ENCODE peak calls at places on chromosomes 4 and X, in ten cellular contexts. One of them, this sample, is unnamed.

GRCh38 chr4:40323866-40324265 is 11.3 kb upstream of the CHRNA9 start:
- DNase-seq in H54: peak; percentile 9
- DNase-seq in germinal center: no peak
- DNase-seq in GM20000: no peak
- DNase-seq in NCI-H774: no peak
- DNase-seq in fibroblast of lung: no peak
- DNase-seq in tibial artery: no peak
- DNase-seq in WERI-Rb-1: no peak
- DNase-seq in RPMI8226: no peak
- DNase-seq in naive B cell: no peak
- DNase-seq in this sample: no peak

GRCh38 chr4:118941799-118942198 is 53.1 kb downstream of the SYNPO2 start:
- DNase-seq in H54: no peak
- DNase-seq in germinal center: no peak
- DNase-seq in RPMI8226: no peak
- DNase-seq in tibial artery: no peak
- DNase-seq in naive B cell: no peak
- DNase-seq in NCI-H774: peak; percentile 40
- DNase-seq in WERI-Rb-1: no peak
- DNase-seq in GM20000: no peak
- DNase-seq in fibroblast of lung: peak; percentile 39
- DNase-seq in this sample: no peak

GRCh38 chrX:15497865-15498264 is 2.7 kb upstream of the BMX start:
- DNase-seq in H54: peak; percentile 0
- DNase-seq in germinal center: peak; percentile 61
- DNase-seq in naive B cell: peak; percentile 30
- DNase-seq in GM20000: peak; percentile 44
- DNase-seq in fibroblast of lung: peak; percentile 18
- DNase-seq in RPMI8226: peak; percentile 60
- DNase-seq in NCI-H774: peak; percentile 0
- DNase-seq in WERI-Rb-1: peak; percentile 57
- DNase-seq in tibial artery: no peak
- DNase-seq in this sample: peak; percentile 50

GRCh38 chr4:1052231-1052671 is 40.8 kb downstream of the FGFRL1 start:
- DNase-seq in WERI-Rb-1: peak; percentile 12
- DNase-seq in RPMI8226: no peak
- DNase-seq in GM20000: no peak
- DNase-seq in germinal center: no peak
- DNase-seq in naive B cell: no peak
- DNase-seq in fibroblast of lung: no peak
- DNase-seq in tibial artery: peak; percentile 56
- DNase-seq in H54: no peak
- DNase-seq in NCI-H774: no peak
- DNase-seq in this sample: no peak

GRCh38 chr4:145936142-145937020 is 2.2 kb downstream of the ZNF827 start:
- DNase-seq in NCI-H774: peak; percentile 32
- DNase-seq in WERI-Rb-1: peak; percentile 95
- DNase-seq in germinal center: peak; percentile 74
- DNase-seq in RPMI8226: peak; percentile 67
- DNase-seq in GM20000: peak; percentile 87
- DNase-seq in fibroblast of lung: peak; percentile 83
- DNase-seq in tibial artery: peak; percentile 85
- DNase-seq in H54: peak; percentile 50
- DNase-seq in naive B cell: peak; percentile 65
- DNase-seq in this sample: peak; percentile 72

GRCh38 chrX:104863466-104863865 is 297.5 kb downstream of the IL1RAPL2 start:
- DNase-seq in fibroblast of lung: no peak
- DNase-seq in germinal center: no peak
- DNase-seq in GM20000: no peak
- DNase-seq in NCI-H774: no peak
- DNase-seq in RPMI8226: no peak
- DNase-seq in H54: no peak
- DNase-seq in naive B cell: no peak
- DNase-seq in tibial artery: no peak
- DNase-seq in WERI-Rb-1: no peak
- DNase-seq in this sample: no peak

GRCh38 chr4:108512615-108513505 is 107.5 kb upstream of the RPL34 start:
- DNase-seq in tibial artery: no peak
- DNase-seq in NCI-H774: no peak
- DNase-seq in fibroblast of lung: peak; percentile 69
- DNase-seq in GM20000: no peak
- DNase-seq in germinal center: no peak
- DNase-seq in RPMI8226: no peak
- DNase-seq in naive B cell: no peak
- DNase-seq in WERI-Rb-1: peak; percentile 47
- DNase-seq in H54: no peak
- DNase-seq in this sample: peak; percentile 11

GRCh38 chr4:99998062-99998880 is 48.2 kb upstream of the H2AZ1 start:
- DNase-seq in germinal center: no peak
- DNase-seq in WERI-Rb-1: no peak
- DNase-seq in tibial artery: no peak
- DNase-seq in fibroblast of lung: peak; percentile 54
- DNase-seq in naive B cell: no peak
- DNase-seq in NCI-H774: peak; percentile 3
- DNase-seq in GM20000: peak; percentile 31
- DNase-seq in H54: no peak
- DNase-seq in RPMI8226: peak; percentile 11
- DNase-seq in this sample: peak; percentile 34